ENCODE peak calls at places on chromosome 7, in seven cellular contexts. One of them, this sample, is unnamed.

GRCh38 chr7:22549667-22550513 is 49.9 kb upstream of the STEAP1B start:
- DNase-seq in GOT3: no peak
- DNase-seq in suprapubic skin: no peak
- DNase-seq in bronchial epithelial cell: peak; percentile 26
- DNase-seq in brain microvascular endothelial cell: peak; percentile 19
- DNase-seq in HuH-7.5: peak; percentile 48
- DNase-seq in nucleus accumbens: no peak
- DNase-seq in this sample: peak; percentile 89

GRCh38 chr7:103538964-103539709 is 93.1 kb upstream of the SLC26A5 start:
- DNase-seq in GOT3: no peak
- DNase-seq in suprapubic skin: no peak
- DNase-seq in bronchial epithelial cell: no peak
- DNase-seq in brain microvascular endothelial cell: no peak
- DNase-seq in HuH-7.5: no peak
- DNase-seq in nucleus accumbens: no peak
- DNase-seq in this sample: no peak

GRCh38 chr7:135803143-135803542 is 54.5 kb upstream of the FAM180A start:
- DNase-seq in GOT3: no peak
- DNase-seq in suprapubic skin: no peak
- DNase-seq in bronchial epithelial cell: peak; percentile 51
- DNase-seq in brain microvascular endothelial cell: no peak
- DNase-seq in HuH-7.5: no peak
- DNase-seq in nucleus accumbens: no peak
- DNase-seq in this sample: no peak

GRCh38 chr7:153091477-153091876 is 331.9 kb downstream of the ACTR3B start:
- DNase-seq in GOT3: no peak
- DNase-seq in suprapubic skin: no peak
- DNase-seq in bronchial epithelial cell: no peak
- DNase-seq in brain microvascular endothelial cell: no peak
- DNase-seq in HuH-7.5: no peak
- DNase-seq in nucleus accumbens: no peak
- DNase-seq in this sample: no peak

GRCh38 chr7:66100408-66101050 is 14.1 kb upstream of the CRCP start:
- DNase-seq in GOT3: no peak
- DNase-seq in suprapubic skin: no peak
- DNase-seq in bronchial epithelial cell: no peak
- DNase-seq in brain microvascular endothelial cell: no peak
- DNase-seq in HuH-7.5: no peak
- DNase-seq in nucleus accumbens: no peak
- DNase-seq in this sample: no peak

GRCh38 chr7:137774793-137775201 is 72.0 kb downstream of the DGKI start:
- DNase-seq in GOT3: no peak
- DNase-seq in suprapubic skin: no peak
- DNase-seq in bronchial epithelial cell: peak; percentile 82
- DNase-seq in brain microvascular endothelial cell: peak; percentile 38
- DNase-seq in HuH-7.5: no peak
- DNase-seq in nucleus accumbens: no peak
- DNase-seq in this sample: no peak

GRCh38 chr7:108347616-108348015 is 108.6 kb downstream of the NRCAM start:
- DNase-seq in GOT3: no peak
- DNase-seq in suprapubic skin: no peak
- DNase-seq in bronchial epithelial cell: peak; percentile 42
- DNase-seq in brain microvascular endothelial cell: peak; percentile 47
- DNase-seq in HuH-7.5: no peak
- DNase-seq in nucleus accumbens: no peak
- DNase-seq in this sample: peak; percentile 31

GRCh38 chr7:157470699-157471098 is 133.9 kb downstream of the DNAJB6 start:
- DNase-seq in GOT3: no peak
- DNase-seq in suprapubic skin: no peak
- DNase-seq in bronchial epithelial cell: no peak
- DNase-seq in brain microvascular endothelial cell: no peak
- DNase-seq in HuH-7.5: no peak
- DNase-seq in nucleus accumbens: no peak
- DNase-seq in this sample: no peak

GRCh38 chr7:79227035-79227434 is 226.4 kb downstream of the MAGI2 start:
- DNase-seq in GOT3: no peak
- DNase-seq in suprapubic skin: no peak
- DNase-seq in bronchial epithelial cell: no peak
- DNase-seq in brain microvascular endothelial cell: no peak
- DNase-seq in HuH-7.5: no peak
- DNase-seq in nucleus accumbens: no peak
- DNase-seq in this sample: peak; percentile 26

GRCh38 chr7:74604326-74605020 is 53.0 kb upstream of the GTF2I start:
- DNase-seq in GOT3: no peak
- DNase-seq in suprapubic skin: peak; percentile 73
- DNase-seq in bronchial epithelial cell: no peak
- DNase-seq in brain microvascular endothelial cell: no peak
- DNase-seq in HuH-7.5: no peak
- DNase-seq in nucleus accumbens: no peak
- DNase-seq in this sample: no peak

GRCh38 chr7:12647364-12648219 is 39.8 kb upstream of the ARL4A start:
- DNase-seq in GOT3: no peak
- DNase-seq in suprapubic skin: no peak
- DNase-seq in bronchial epithelial cell: peak; percentile 79
- DNase-seq in brain microvascular endothelial cell: peak; percentile 81
- DNase-seq in HuH-7.5: no peak
- DNase-seq in nucleus accumbens: no peak
- DNase-seq in this sample: peak; percentile 43

GRCh38 chr7:144494355-144494754 is 90.9 kb upstream of the NOBOX start:
- DNase-seq in GOT3: no peak
- DNase-seq in suprapubic skin: no peak
- DNase-seq in bronchial epithelial cell: no peak
- DNase-seq in brain microvascular endothelial cell: no peak
- DNase-seq in HuH-7.5: no peak
- DNase-seq in nucleus accumbens: no peak
- DNase-seq in this sample: no peak

GRCh38 chr7:151379534-151380198 is 30.2 kb downstream of the WDR86 start:
- DNase-seq in GOT3: no peak
- DNase-seq in suprapubic skin: peak; percentile 60
- DNase-seq in bronchial epithelial cell: no peak
- DNase-seq in brain microvascular endothelial cell: no peak
- DNase-seq in HuH-7.5: no peak
- DNase-seq in nucleus accumbens: no peak
- DNase-seq in this sample: no peak

GRCh38 chr7:27948856-27949255 is 208.9 kb downstream of the TAX1BP1 start:
- DNase-seq in GOT3: no peak
- DNase-seq in suprapubic skin: no peak
- DNase-seq in bronchial epithelial cell: no peak
- DNase-seq in brain microvascular endothelial cell: no peak
- DNase-seq in HuH-7.5: no peak
- DNase-seq in nucleus accumbens: no peak
- DNase-seq in this sample: no peak

GRCh38 chr7:156829669-156830336 is 63.2 kb downstream of the LMBR1 start:
- DNase-seq in GOT3: no peak
- DNase-seq in suprapubic skin: no peak
- DNase-seq in bronchial epithelial cell: peak; percentile 41
- DNase-seq in brain microvascular endothelial cell: no peak
- DNase-seq in HuH-7.5: no peak
- DNase-seq in nucleus accumbens: no peak
- DNase-seq in this sample: no peak

GRCh38 chr7:135265637-135266036 is 32.0 kb downstream of the STRA8 start:
- DNase-seq in GOT3: no peak
- DNase-seq in suprapubic skin: no peak
- DNase-seq in bronchial epithelial cell: no peak
- DNase-seq in brain microvascular endothelial cell: no peak
- DNase-seq in HuH-7.5: no peak
- DNase-seq in nucleus accumbens: no peak
- DNase-seq in this sample: no peak

This sample was measured in HAP-1.